ENCODE peak calls at places on chromosome 15, in six cellular contexts. I is neural progenitor cell, R is ovary, O is stomach, B is PC-9, P is heart right ventricle. L is an unnamed sample.

GRCh38 chr15:28875461-28875965 is 10.3 kb upstream of the APBA2 start:
- DNase-seq in I (peak; percentile 56), R (no peak), O (no peak), B (no peak), P (no peak), L (no peak)

GRCh38 chr15:52780172-52780980 is 9.8 kb downstream of the ONECUT1 start:
- DNase-seq in I (peak; percentile 73), R (no peak), O (peak; percentile 66), B (no peak), P (peak; percentile 45), L (no peak)

GRCh38 chr15:45796433-45796832 is 161.6 kb downstream of the SQOR start:
- DNase-seq in I (no peak), R (no peak), O (no peak), B (no peak), P (no peak), L (no peak)

GRCh38 chr15:61000276-61000675 is 228.8 kb downstream of the RORA start:
- DNase-seq in I (no peak), R (no peak), O (no peak), B (no peak), P (no peak), L (no peak)

GRCh38 chr15:99452010-99452409 is 113.8 kb upstream of the MEF2A start:
- DNase-seq in I (no peak), R (no peak), O (no peak), B (no peak), P (peak; percentile 4), L (no peak)

GRCh38 chr15:68749365-68750141 is 71.1 kb downstream of the ANP32A start:
- DNase-seq in I (no peak), R (no peak), O (no peak), B (no peak), P (no peak), L (no peak)

GRCh38 chr15:32908135-32908801 is 190.5 kb downstream of the GREM1 start:
- DNase-seq in I (no peak), R (peak; percentile 14), O (no peak), B (no peak), P (no peak), L (no peak)

GRCh38 chr15:82849556-82850241 is 40.3 kb downstream of the WHAMM start:
- DNase-seq in I (peak; percentile 90), R (peak; percentile 69), O (peak; percentile 79), B (peak; percentile 46), P (peak; percentile 82), L (no peak)

GRCh38 chr15:72198410-72199270 is 1.1 kb upstream of the GRAMD2A start:
- DNase-seq in I (no peak), R (no peak), O (no peak), B (no peak), P (no peak), L (no peak)

GRCh38 chr15:38406451-38406850 is 47.5 kb upstream of the FAM98B start:
- DNase-seq in I (no peak), R (no peak), O (no peak), B (no peak), P (no peak), L (no peak)

GRCh38 chr15:62896969-62897486 is 145.5 kb upstream of the TPM1 start:
- DNase-seq in I (peak; percentile 51), R (peak; percentile 93), O (peak; percentile 88), B (peak; percentile 93), P (peak; percentile 93), L (peak; percentile 81)

GRCh38 chr15:69794643-69795461 is 302.9 kb downstream of the TLE3 start:
- DNase-seq in I (no peak), R (peak; percentile 87), O (no peak), B (peak; percentile 85), P (peak; percentile 23), L (peak; percentile 38)

GRCh38 chr15:57462391-57462790 is 86.1 kb downstream of the CGNL1 start:
- DNase-seq in I (no peak), R (no peak), O (no peak), B (no peak), P (no peak), L (no peak)

GRCh38 chr15:35956066-35956465 is 410.1 kb upstream of the DPH6 start:
- DNase-seq in I (no peak), R (no peak), O (no peak), B (no peak), P (no peak), L (no peak)

GRCh38 chr15:68654786-68655560 is 76.2 kb downstream of the CORO2B start:
- DNase-seq in I (no peak), R (no peak), O (no peak), B (no peak), P (no peak), L (no peak)

GRCh38 chr15:70210538-70210937 is 112.8 kb upstream of the TLE3 start:
- DNase-seq in I (no peak), R (no peak), O (no peak), B (no peak), P (no peak), L (no peak)

GRCh38 chr15:85879334-85880163 is 84.8 kb upstream of the KLHL25 start:
- DNase-seq in I (no peak), R (no peak), O (no peak), B (no peak), P (no peak), L (no peak)

GRCh38 chr15:55750706-55751105 is 7.8 kb upstream of the PRTG start:
- DNase-seq in I (no peak), R (no peak), O (no peak), B (no peak), P (no peak), L (no peak)

GRCh38 chr15:97026781-97027180 is 696.3 kb downstream of the NR2F2 start:
- DNase-seq in I (no peak), R (no peak), O (no peak), B (no peak), P (no peak), L (no peak)

GRCh38 chr15:37133619-37134018 is 33.3 kb upstream of the MEIS2 start:
- DNase-seq in I (no peak), R (no peak), O (no peak), B (no peak), P (no peak), L (no peak)

GRCh38 chr15:25793354-25794050 is 69.6 kb downstream of the ATP10A start:
- DNase-seq in I (no peak), R (no peak), O (peak; percentile 17), B (no peak), P (no peak), L (no peak)

GRCh38 chr15:37098468-37099320 is 1.7 kb downstream of the MEIS2 start:
- DNase-seq in I (peak; percentile 77), R (peak; percentile 55), O (no peak), B (no peak), P (no peak), L (no peak)

GRCh38 chr15:57340673-57341259 is 35.5 kb upstream of the CGNL1 start:
- DNase-seq in I (peak; percentile 70), R (peak; percentile 40), O (peak; percentile 58), B (peak; percentile 50), P (peak; percentile 54), L (no peak)

GRCh38 chr15:57586661-57587404 is 4.9 kb upstream of the MYZAP start:
- DNase-seq in I (no peak), R (no peak), O (no peak), B (no peak), P (no peak), L (no peak)

GRCh38 chr15:31402003-31402402 is 75.4 kb downstream of the KLF13 start:
- DNase-seq in I (no peak), R (no peak), O (no peak), B (no peak), P (no peak), L (no peak)
- H3K4me1 ChIP-seq in I (peaks cover 9% of the 10 kb centered on the region), R (no peaks in the 10 kb centered on the region), O (peaks cover 42% of the 10 kb centered on the region), B (no peaks in the 10 kb centered on the region), P (peaks cover 16% of the 10 kb centered on the region), L (peaks cover 39% of the 10 kb centered on the region)

GRCh38 chr15:88739541-88739940 is 63.7 kb upstream of the ACAN start:
- DNase-seq in I (no peak), R (no peak), O (no peak), B (no peak), P (no peak), L (no peak)
- H3K4me3 ChIP-seq in I (no peak overlapping the region), R (no peak overlapping the region), O (no peak overlapping the region), B (no peak overlapping the region), P (no peak overlapping the region), L (no peak overlapping the region)

GRCh38 chr15:66747223-66747622 is 45.2 kb downstream of the SMAD6 start:
- DNase-seq in I (no peak), R (no peak), O (no peak), B (no peak), P (no peak), L (no peak)

GRCh38 chr15:66744610-66745279 is 42.7 kb downstream of the SMAD6 start:
- DNase-seq in I (no peak), R (no peak), O (no peak), B (no peak), P (no peak), L (no peak)

GRCh38 chr15:66746231-66746605 is 44.2 kb downstream of the SMAD6 start:
- DNase-seq in I (no peak), R (no peak), O (no peak), B (no peak), P (peak; percentile 45), L (no peak)

GRCh38 chr15:66743703-66744536 is 41.9 kb downstream of the SMAD6 start:
- DNase-seq in I (no peak), R (no peak), O (peak; percentile 59), B (no peak), P (peak; percentile 49), L (no peak)

DNA sequence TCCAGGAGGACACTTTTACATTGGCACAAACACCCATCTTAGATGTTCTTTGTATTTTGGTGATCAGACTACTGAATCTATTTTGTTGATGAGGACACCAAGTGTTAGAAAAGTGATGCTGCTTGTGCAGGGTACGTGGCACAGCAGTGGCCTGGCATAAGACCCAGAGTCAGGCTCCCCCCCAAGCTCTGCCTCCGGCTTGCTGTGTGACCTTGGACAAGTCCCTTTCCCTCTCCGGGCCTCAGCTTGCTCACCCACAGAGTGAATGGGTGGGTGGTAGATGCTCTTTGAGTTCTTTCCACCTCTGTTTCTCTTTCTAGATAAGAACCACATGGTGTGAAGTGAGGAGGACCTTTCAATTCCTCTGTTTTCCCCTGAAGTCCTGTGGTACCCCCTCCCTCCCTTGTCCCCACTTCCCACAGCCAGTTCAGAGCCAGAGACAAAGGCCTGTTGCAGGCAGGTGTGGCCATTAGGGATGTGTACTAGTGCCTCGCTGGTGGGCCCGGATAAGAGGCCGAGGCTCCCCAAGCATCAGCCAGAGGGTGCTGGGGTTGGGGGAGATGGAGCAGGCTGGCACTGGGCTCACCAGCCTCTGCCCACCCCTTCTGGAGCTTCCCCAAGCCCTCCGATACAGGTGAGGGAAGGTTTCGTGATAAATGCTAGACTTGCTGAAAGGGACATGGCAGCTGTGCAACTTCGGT is 43.6 kb downstream of the SMAD6 start:
- DNase-seq in I (no peak), R (no peak), O (no peak), B (no peak), P (no peak), L (no peak)
- H3K4me1 ChIP-seq in I (peaks cover 40% of the 10 kb centered on the region), R (peaks cover 44% of the 10 kb centered on the region), O (peaks cover 78% of the 10 kb centered on the region), B (peaks cover 41% of the 10 kb centered on the region), P (peaks cover 18% of the 10 kb centered on the region), L (peaks cover 41% of the 10 kb centered on the region)

GRCh38 chr15:40554164-40554530 is 10.7 kb downstream of the CCDC32 start:
- DNase-seq in I (peak; percentile 47), R (no peak), O (no peak), B (no peak), P (no peak), L (no peak)

GRCh38 chr15:40558952-40559742 is 5.7 kb downstream of the CCDC32 start:
- DNase-seq in I (no peak), R (no peak), O (no peak), B (no peak), P (no peak), L (no peak)

GRCh38 chr15:40550381-40551037 is 14.3 kb downstream of the CCDC32 start:
- DNase-seq in I (no peak), R (no peak), O (no peak), B (no peak), P (no peak), L (no peak)

GRCh38 chr15:40549894-40550293 is 14.9 kb downstream of the CCDC32 start:
- DNase-seq in I (no peak), R (no peak), O (peak; percentile 75), B (no peak), P (peak; percentile 85), L (no peak)

GRCh38 chr15:40555876-40556275 is 9.0 kb downstream of the CCDC32 start:
- DNase-seq in I (no peak), R (no peak), O (no peak), B (no peak), P (no peak), L (no peak)
- H3K4me3 ChIP-seq in I (no peak overlapping the region), R (no peak overlapping the region), O (no peak overlapping the region), B (no peak overlapping the region), P (no peak overlapping the region), L (no peak overlapping the region)

L was measured in thoracic aorta.